ENCODE peak calls at places on chromosomes 3 and 15, in four cellular contexts. T is AG09309, C is fibroblast of lung, X is ovary. A is an unnamed sample.

GRCh38 chr3:134249935-134250716 is 533 bp downstream of the RYK start:
- DNase-seq in T (no peak), C (peak), X (peak), A (no peak)

GRCh38 chr3:38579551-38580449 is 69.7 kb downstream of the SCN5A start:
- DNase-seq in T (no peak), C (peak), X (no peak), A (no peak)

GRCh38 chr3:171402281-171402680 is 57.9 kb downstream of the TNIK start:
- DNase-seq in T (no peak), C (no peak), X (no peak), A (no peak)

GRCh38 chr15:97126556-97127233 is 796.2 kb downstream of the NR2F2 start:
- DNase-seq in T (no peak), C (no peak), X (no peak), A (no peak)

GRCh38 chr3:127738192-127738840 is 65.6 kb downstream of the ABTB1 start:
- DNase-seq in T (no peak), C (peak), X (no peak), A (no peak)

GRCh38 chr3:94071713-94072284 is 8.9 kb downstream of the NSUN3 start:
- DNase-seq in T (no peak), C (no peak), X (no peak), A (no peak)

GRCh38 chr15:65576669-65577068 is 34.3 kb downstream of the INTS14 start:
- DNase-seq in T (peak), C (peak), X (no peak), A (peak)

GRCh38 chr3:193971268-193971751 is 164.6 kb upstream of the HES1 start:
- DNase-seq in T (no peak), C (peak), X (no peak), A (no peak)

GRCh38 chr3:29463306-29463705 is 182.4 kb downstream of the RBMS3 start:
- DNase-seq in T (no peak), C (peak), X (no peak), A (no peak)

GRCh38 chr3:75171632-75172230 is 492.4 kb upstream of the FRG2C start:
- DNase-seq in T (peak), C (peak), X (no peak), A (no peak)

GRCh38 chr3:113535898-113536297 is 3.5 kb downstream of the SIDT1 start:
- DNase-seq in T (no peak), C (no peak), X (no peak), A (no peak)

GRCh38 chr3:44509393-44509921 is 32.0 kb upstream of the ZNF445 start:
- DNase-seq in T (no peak), C (no peak), X (no peak), A (no peak)

GRCh38 chr3:123112232-123112631 is 45.4 kb downstream of the PDIA5 start:
- DNase-seq in T (no peak), C (no peak), X (no peak), A (no peak)

GRCh38 chr3:189094539-189094938 is 77.2 kb upstream of the TPRG1 start:
- DNase-seq in T (no peak), C (no peak), X (no peak), A (no peak)

GRCh38 chr3:190847423-190847822 is 15.1 kb downstream of the GMNC start:
- DNase-seq in T (no peak), C (peak), X (no peak), A (no peak)

GRCh38 chr15:63202858-63203257 is 13.5 kb downstream of the RAB8B start:
- DNase-seq in T (no peak), C (no peak), X (no peak), A (no peak)

GRCh38 chr15:92001307-92001706 is 147.8 kb downstream of the SLCO3A1 start:
- DNase-seq in T (no peak), C (no peak), X (no peak), A (no peak)

GRCh38 chr15:40793216-40793989 is 13.5 kb upstream of the ZFYVE19 start:
- DNase-seq in T (peak), C (peak), X (no peak), A (peak)

GRCh38 chr3:61417352-61417751 is 144.0 kb upstream of the PTPRG start:
- DNase-seq in T (no peak), C (peak), X (no peak), A (no peak)

DNA sequence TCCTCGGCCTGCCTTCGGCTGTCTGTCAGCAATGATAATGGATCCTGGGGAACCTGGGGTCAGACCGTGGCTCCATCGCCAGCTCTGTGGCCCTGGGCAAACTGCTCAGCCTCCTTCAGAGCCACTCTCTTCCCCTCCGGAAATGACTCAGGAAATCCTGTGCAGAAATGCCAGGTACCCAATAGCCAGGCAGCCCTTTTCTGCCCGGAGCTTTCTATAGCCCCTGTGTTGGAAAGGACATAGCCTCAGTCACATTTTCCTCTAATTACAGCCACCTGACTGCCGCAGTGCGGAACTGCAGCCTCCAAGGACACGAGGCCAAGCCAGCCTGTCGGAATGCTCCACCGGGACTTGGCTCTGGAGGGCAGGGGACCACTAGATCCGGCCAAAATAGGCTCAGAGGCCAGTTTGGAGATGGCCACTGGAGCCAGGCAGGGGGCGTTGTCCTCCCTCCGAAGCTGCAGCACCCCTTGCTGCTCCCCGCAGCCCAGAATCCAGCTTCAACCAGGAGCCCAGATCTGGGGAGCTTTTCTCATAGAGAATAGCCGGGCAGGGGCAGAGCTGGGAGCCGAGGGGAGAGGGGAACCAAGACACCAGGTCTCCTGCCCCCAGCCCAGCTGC is 11.6 kb upstream of the ZXDC start:
- DNase-seq in T (no peak), C (no peak), X (no peak), A (no peak)
- TF ChIP-seq CTCF in T (no peak), C (no peak), X (no peak), A (no peak)

GRCh38 chr3:130896101-130896500 is 2.2 kb downstream of the ATP2C1 start:
- DNase-seq in T (no peak), C (peak), X (no peak), A (no peak)
- H3K4me3 ChIP-seq in T (peak), C (peak), X (no peak), A (peak)

DNA sequence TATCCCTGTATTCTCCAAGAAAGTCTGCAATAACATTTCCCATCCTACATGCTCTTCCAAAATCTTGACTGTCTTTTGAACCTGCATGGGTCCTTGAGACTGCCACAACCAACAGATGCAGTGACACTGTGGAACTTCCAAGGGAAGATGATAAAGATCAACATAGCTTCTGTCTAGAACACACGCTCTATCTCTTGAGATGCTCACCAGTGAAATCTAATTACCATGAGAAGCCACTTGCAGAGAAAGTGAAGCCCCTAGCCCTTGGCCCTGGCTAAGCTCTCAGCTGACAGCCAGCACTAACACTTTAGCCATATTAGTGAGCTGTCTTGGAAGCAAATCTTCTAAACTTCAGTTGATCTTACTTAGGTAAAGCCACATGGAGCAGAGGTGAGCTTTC is 36.6 kb downstream of the EOMES start:
- DNase-seq in T (no peak), C (no peak), X (no peak), A (no peak)
- TF ChIP-seq CTCF in T (no peak), C (no peak), X (no peak), A (no peak)

GRCh38 chr3:59425371-59425770 is 375.5 kb upstream of the CFAP20DC start:
- DNase-seq in T (peak), C (peak), X (peak), A (no peak)
- H3K4me3 ChIP-seq in T (no peak), C (no peak), X (no peak), A (no peak)